ENCODE peak calls at places on chromosomes 6 and 20, in nine cellular contexts. One of them, this sample, is unnamed.

GRCh38 chr6:151176941-151177760 is 62.6 kb upstream of the AKAP12 start:
- DNase-seq in AG04450: no peak
- DNase-seq in GM12865: no peak
- DNase-seq in IMR-90: no peak
- DNase-seq in AG09309: no peak
- DNase-seq in foreskin fibroblast: no peak
- DNase-seq in AG10803: no peak
- DNase-seq in osteoblast: no peak
- DNase-seq in left ventricle myocardium inferior: no peak
- DNase-seq in this sample: no peak

GRCh38 chr6:108711831-108712230 is 136.4 kb upstream of the ARMC2 start:
- DNase-seq in AG04450: no peak
- DNase-seq in GM12865: no peak
- DNase-seq in IMR-90: no peak
- DNase-seq in AG09309: no peak
- DNase-seq in foreskin fibroblast: no peak
- DNase-seq in AG10803: peak
- DNase-seq in osteoblast: no peak
- DNase-seq in left ventricle myocardium inferior: no peak
- DNase-seq in this sample: no peak

GRCh38 chr6:15674690-15675386 is 12.0 kb upstream of the DTNBP1 start:
- DNase-seq in AG04450: no peak
- DNase-seq in GM12865: no peak
- DNase-seq in IMR-90: no peak
- DNase-seq in AG09309: no peak
- DNase-seq in foreskin fibroblast: no peak
- DNase-seq in AG10803: no peak
- DNase-seq in osteoblast: no peak
- DNase-seq in left ventricle myocardium inferior: no peak
- DNase-seq in this sample: no peak

GRCh38 chr20:23235173-23236027 is 115.2 kb upstream of the NXT1 start:
- DNase-seq in AG04450: no peak
- DNase-seq in GM12865: peak
- DNase-seq in IMR-90: peak
- DNase-seq in AG09309: no peak
- DNase-seq in foreskin fibroblast: peak
- DNase-seq in AG10803: peak
- DNase-seq in osteoblast: peak
- DNase-seq in left ventricle myocardium inferior: peak
- DNase-seq in this sample: no peak

GRCh38 chr6:119322715-119323350 is 26.7 kb downstream of the MAN1A1 start:
- DNase-seq in AG04450: no peak
- DNase-seq in GM12865: no peak
- DNase-seq in IMR-90: no peak
- DNase-seq in AG09309: no peak
- DNase-seq in foreskin fibroblast: no peak
- DNase-seq in AG10803: no peak
- DNase-seq in osteoblast: no peak
- DNase-seq in left ventricle myocardium inferior: no peak
- DNase-seq in this sample: no peak

GRCh38 chr6:147479857-147480256 is 28.6 kb upstream of the SAMD5 start:
- DNase-seq in AG04450: no peak
- DNase-seq in GM12865: no peak
- DNase-seq in IMR-90: no peak
- DNase-seq in AG09309: no peak
- DNase-seq in foreskin fibroblast: no peak
- DNase-seq in AG10803: no peak
- DNase-seq in osteoblast: no peak
- DNase-seq in left ventricle myocardium inferior: no peak
- DNase-seq in this sample: no peak

GRCh38 chr20:44660506-44660905 is 9.0 kb upstream of the ADA start:
- DNase-seq in AG04450: no peak
- DNase-seq in GM12865: peak
- DNase-seq in IMR-90: no peak
- DNase-seq in AG09309: no peak
- DNase-seq in foreskin fibroblast: no peak
- DNase-seq in AG10803: no peak
- DNase-seq in osteoblast: no peak
- DNase-seq in left ventricle myocardium inferior: no peak
- DNase-seq in this sample: no peak

GRCh38 chr6:17519120-17519519 is 81.0 kb upstream of the FAM8A1 start:
- DNase-seq in AG04450: no peak
- DNase-seq in GM12865: no peak
- DNase-seq in IMR-90: peak
- DNase-seq in AG09309: no peak
- DNase-seq in foreskin fibroblast: peak
- DNase-seq in AG10803: peak
- DNase-seq in osteoblast: no peak
- DNase-seq in left ventricle myocardium inferior: no peak
- DNase-seq in this sample: no peak

GRCh38 chr6:15921243-15921642 is 207.6 kb upstream of the MYLIP start:
- DNase-seq in AG04450: no peak
- DNase-seq in GM12865: no peak
- DNase-seq in IMR-90: no peak
- DNase-seq in AG09309: no peak
- DNase-seq in foreskin fibroblast: peak
- DNase-seq in AG10803: peak
- DNase-seq in osteoblast: no peak
- DNase-seq in left ventricle myocardium inferior: no peak
- DNase-seq in this sample: no peak

GRCh38 chr6:39044181-39044580 is 4.4 kb upstream of the GLP1R start:
- DNase-seq in AG04450: no peak
- DNase-seq in GM12865: no peak
- DNase-seq in IMR-90: no peak
- DNase-seq in AG09309: no peak
- DNase-seq in foreskin fibroblast: no peak
- DNase-seq in AG10803: no peak
- DNase-seq in osteoblast: no peak
- DNase-seq in left ventricle myocardium inferior: no peak
- DNase-seq in this sample: no peak

GRCh38 chr20:34578521-34579147 is 20.1 kb downstream of the MAP1LC3A start:
- DNase-seq in AG04450: no peak
- DNase-seq in GM12865: no peak
- DNase-seq in IMR-90: no peak
- DNase-seq in AG09309: no peak
- DNase-seq in foreskin fibroblast: no peak
- DNase-seq in AG10803: no peak
- DNase-seq in osteoblast: no peak
- DNase-seq in left ventricle myocardium inferior: peak
- DNase-seq in this sample: no peak

GRCh38 chr6:39005774-39006173 is 42.8 kb upstream of the GLP1R start:
- DNase-seq in AG04450: no peak
- DNase-seq in GM12865: no peak
- DNase-seq in IMR-90: no peak
- DNase-seq in AG09309: no peak
- DNase-seq in foreskin fibroblast: no peak
- DNase-seq in AG10803: no peak
- DNase-seq in osteoblast: peak
- DNase-seq in left ventricle myocardium inferior: no peak
- DNase-seq in this sample: no peak

GRCh38 chr20:42276718-42277117 is 658.5 kb upstream of the CHD6 start:
- DNase-seq in AG04450: no peak
- DNase-seq in GM12865: no peak
- DNase-seq in IMR-90: no peak
- DNase-seq in AG09309: no peak
- DNase-seq in foreskin fibroblast: no peak
- DNase-seq in AG10803: no peak
- DNase-seq in osteoblast: peak
- DNase-seq in left ventricle myocardium inferior: no peak
- DNase-seq in this sample: no peak

GRCh38 chr6:54431466-54431865 is 123.2 kb downstream of the TINAG start:
- DNase-seq in AG04450: peak
- DNase-seq in GM12865: no peak
- DNase-seq in IMR-90: peak
- DNase-seq in AG09309: peak
- DNase-seq in foreskin fibroblast: peak
- DNase-seq in AG10803: peak
- DNase-seq in osteoblast: no peak
- DNase-seq in left ventricle myocardium inferior: no peak
- DNase-seq in this sample: no peak

GRCh38 chr6:54428437-54428836 is 120.2 kb downstream of the TINAG start:
- DNase-seq in AG04450: no peak
- DNase-seq in GM12865: peak
- DNase-seq in IMR-90: no peak
- DNase-seq in AG09309: no peak
- DNase-seq in foreskin fibroblast: no peak
- DNase-seq in AG10803: no peak
- DNase-seq in osteoblast: no peak
- DNase-seq in left ventricle myocardium inferior: no peak
- DNase-seq in this sample: peak

GRCh38 chr6:54426995-54427394 is 118.8 kb downstream of the TINAG start:
- DNase-seq in AG04450: no peak
- DNase-seq in GM12865: peak
- DNase-seq in IMR-90: no peak
- DNase-seq in AG09309: no peak
- DNase-seq in foreskin fibroblast: no peak
- DNase-seq in AG10803: no peak
- DNase-seq in osteoblast: peak
- DNase-seq in left ventricle myocardium inferior: no peak
- DNase-seq in this sample: no peak

DNA sequence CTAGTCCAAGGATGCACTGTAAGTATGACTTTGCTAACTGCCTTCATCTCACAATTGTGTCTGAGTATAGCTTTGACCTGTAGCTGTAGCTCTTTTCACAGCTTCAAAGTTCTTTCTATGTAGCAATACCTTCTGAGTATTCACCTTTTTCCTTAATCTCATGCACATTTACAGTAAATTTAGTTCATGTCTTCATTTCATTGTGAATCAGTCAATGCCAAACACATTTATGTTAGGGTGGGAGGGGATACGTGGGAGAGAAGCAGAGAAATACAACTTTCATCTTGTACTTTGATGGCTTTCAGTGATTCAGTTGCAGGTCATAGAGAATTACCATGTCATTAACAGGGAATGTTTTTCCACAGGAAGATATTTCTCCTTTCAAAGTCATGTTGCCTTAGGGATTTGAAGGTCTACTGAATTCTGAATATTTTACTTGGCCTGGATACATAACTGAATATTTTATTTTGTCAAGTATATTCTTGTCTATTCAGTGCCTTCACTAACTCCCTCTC is 119.2 kb downstream of the TINAG start:
- DNase-seq in AG04450: no peak
- DNase-seq in GM12865: no peak
- DNase-seq in IMR-90: peak
- DNase-seq in AG09309: no peak
- DNase-seq in foreskin fibroblast: peak
- DNase-seq in AG10803: no peak
- DNase-seq in osteoblast: no peak
- DNase-seq in left ventricle myocardium inferior: no peak
- DNase-seq in this sample: no peak
- H3K4me3 ChIP-seq in AG04450: no peak
- H3K4me3 ChIP-seq in GM12865: no peak
- H3K4me3 ChIP-seq in IMR-90: no peak
- H3K4me3 ChIP-seq in AG09309: no peak
- H3K4me3 ChIP-seq in foreskin fibroblast: no peak
- H3K4me3 ChIP-seq in AG10803: no peak
- H3K4me3 ChIP-seq in osteoblast: no peak
- H3K4me3 ChIP-seq in left ventricle myocardium inferior: no peak
- H3K4me3 ChIP-seq in this sample: no peak

GRCh38 chr20:13261460-13262301 is 40.6 kb downstream of the ISM1 start:
- DNase-seq in AG04450: peak
- DNase-seq in GM12865: peak
- DNase-seq in IMR-90: peak
- DNase-seq in AG09309: no peak
- DNase-seq in foreskin fibroblast: peak
- DNase-seq in AG10803: peak
- DNase-seq in osteoblast: peak
- DNase-seq in left ventricle myocardium inferior: peak
- DNase-seq in this sample: no peak
- TF ChIP-seq CTCF in AG04450: peak
- TF ChIP-seq CTCF in GM12865: peak
- TF ChIP-seq CTCF in IMR-90: peak
- TF ChIP-seq CTCF in AG09309: peak
- TF ChIP-seq CTCF in foreskin fibroblast: peak
- TF ChIP-seq CTCF in AG10803: peak
- TF ChIP-seq CTCF in osteoblast: peak
- TF ChIP-seq CTCF in left ventricle myocardium inferior: peak
- TF ChIP-seq CTCF in this sample: peak

DNA sequence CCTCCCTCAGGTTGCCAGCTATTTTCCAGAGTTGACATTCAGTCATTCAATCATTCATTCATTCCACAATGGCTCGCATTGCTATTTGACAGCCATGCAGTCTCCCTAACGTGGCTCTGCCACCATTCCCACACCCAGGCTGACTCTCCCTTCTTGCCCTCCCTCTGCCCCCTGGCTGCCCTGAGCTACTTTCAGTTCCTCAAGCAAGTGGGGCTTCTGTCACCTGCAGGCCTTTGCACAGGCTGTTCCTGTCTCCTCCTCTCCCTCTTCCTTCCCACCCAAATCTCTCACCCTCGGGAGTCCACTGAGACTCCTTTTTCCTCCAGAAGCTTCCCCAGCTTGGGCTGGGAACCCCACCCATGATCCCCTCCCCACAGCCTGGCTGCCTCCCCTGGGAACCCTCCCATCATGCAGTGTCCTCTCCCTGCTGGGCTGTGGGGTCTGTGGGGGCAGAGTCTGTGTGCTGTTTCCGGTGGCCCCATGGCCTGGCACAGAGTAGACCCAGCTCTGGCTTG is 2.6 kb downstream of the PACSIN1 start:
- DNase-seq in AG04450: no peak
- DNase-seq in GM12865: peak
- DNase-seq in IMR-90: no peak
- DNase-seq in AG09309: no peak
- DNase-seq in foreskin fibroblast: no peak
- DNase-seq in AG10803: no peak
- DNase-seq in osteoblast: no peak
- DNase-seq in left ventricle myocardium inferior: no peak
- DNase-seq in this sample: peak
- H3K4me3 ChIP-seq in AG04450: no peak
- H3K4me3 ChIP-seq in GM12865: no peak
- H3K4me3 ChIP-seq in IMR-90: no peak
- H3K4me3 ChIP-seq in AG09309: no peak
- H3K4me3 ChIP-seq in foreskin fibroblast: no peak
- H3K4me3 ChIP-seq in AG10803: no peak
- H3K4me3 ChIP-seq in osteoblast: no peak
- H3K4me3 ChIP-seq in left ventricle myocardium inferior: no peak
- H3K4me3 ChIP-seq in this sample: no peak

DNA sequence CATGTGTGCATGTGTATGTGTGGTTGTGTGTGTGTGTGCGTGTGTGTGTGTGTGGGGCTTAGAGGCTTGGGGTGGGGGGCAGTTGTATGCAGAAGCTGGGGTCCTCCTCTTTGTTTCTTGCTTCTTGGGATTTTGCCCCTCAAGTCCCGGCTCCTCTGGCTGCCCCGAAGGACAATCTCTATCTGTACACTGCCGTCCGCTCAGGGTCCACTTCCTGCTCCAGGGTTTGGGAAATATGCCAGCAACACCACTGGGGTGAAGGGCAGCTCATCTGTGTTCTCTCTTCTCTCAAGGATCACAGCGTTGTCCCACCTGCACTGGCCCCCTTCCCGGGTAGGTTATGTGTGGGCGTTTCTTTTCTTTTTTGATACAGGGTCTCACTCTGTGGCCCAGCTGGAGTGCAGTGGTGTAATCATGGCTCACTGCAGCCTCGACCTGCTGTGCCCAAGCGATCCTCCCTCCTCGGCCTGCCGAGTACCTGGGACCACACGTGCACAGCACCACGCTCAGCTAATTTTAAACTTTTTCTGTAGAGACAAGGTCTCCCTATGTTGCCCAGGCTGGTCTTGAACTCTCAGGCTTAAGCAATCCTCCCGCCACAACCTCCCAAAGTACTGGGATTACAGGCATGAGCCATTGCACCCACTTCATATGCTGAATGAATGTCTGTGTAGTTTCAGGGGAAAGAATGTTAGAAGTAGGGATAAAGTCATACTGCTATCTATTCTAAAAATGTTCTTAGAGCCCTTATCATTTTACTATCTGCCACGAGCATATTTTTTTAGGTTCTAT is 25.7 kb downstream of the SLC2A4RG start:
- DNase-seq in AG04450: no peak
- DNase-seq in GM12865: no peak
- DNase-seq in IMR-90: no peak
- DNase-seq in AG09309: no peak
- DNase-seq in foreskin fibroblast: no peak
- DNase-seq in AG10803: no peak
- DNase-seq in osteoblast: peak
- DNase-seq in left ventricle myocardium inferior: no peak
- DNase-seq in this sample: no peak
- TF ChIP-seq CTCF in AG04450: no peak
- TF ChIP-seq CTCF in GM12865: no peak
- TF ChIP-seq CTCF in IMR-90: no peak
- TF ChIP-seq CTCF in AG09309: no peak
- TF ChIP-seq CTCF in foreskin fibroblast: no peak
- TF ChIP-seq CTCF in AG10803: no peak
- TF ChIP-seq CTCF in osteoblast: no peak
- TF ChIP-seq CTCF in left ventricle myocardium inferior: no peak
- TF ChIP-seq CTCF in this sample: no peak

This sample was measured in GM12864.